ENCODE peak calls at places on chromosomes 6 and 20, in five cellular contexts. P is HFF-Myc, T is Caco-2, I is astrocyte of the cerebellum, U is fibroblast of lung. H is an unnamed sample.

GRCh38 chr6:82022614-82023102 is 224.9 kb downstream of the IBTK start:
- DNase-seq in P (peak), T (peak), I (peak), U (peak), H (no peak)

GRCh38 chr6:158031445-158032353 is 50.0 kb downstream of the SYNJ2 start:
- DNase-seq in I (peak), P (no peak), T (no peak), U (peak), H (no peak)

GRCh38 chr6:65937982-65938381 is 231.0 kb upstream of the EYS start:
- DNase-seq in U (peak), P (no peak), I (no peak), T (no peak), H (no peak)

GRCh38 chr6:145028144-145028818 is 707.0 kb downstream of the EPM2A start:
- DNase-seq in I (no peak), P (no peak), U (no peak), T (no peak), H (no peak)

GRCh38 chr6:72464791-72465691 is 156.8 kb upstream of the KCNQ5 start:
- DNase-seq in T (no peak), P (peak), U (peak), I (peak), H (no peak)

GRCh38 chr20:57428611-57429496 is 37.7 kb downstream of the RBM38 start:
- DNase-seq in U (no peak), P (no peak), I (no peak), T (no peak), H (no peak)

GRCh38 chr6:6131492-6132109 is 124.9 kb upstream of the NRN1 start:
- DNase-seq in P (no peak), U (no peak), I (no peak), T (no peak), H (no peak)

GRCh38 chr6:118869350-118869749 is 24.6 kb upstream of the ASF1A start:
- DNase-seq in U (peak), P (no peak), T (no peak), I (peak), H (no peak)

GRCh38 chr20:49945701-49946477 is 9.7 kb downstream of the RNF114 start:
- DNase-seq in T (peak), I (no peak), U (no peak), P (no peak), H (no peak)

GRCh38 chr20:7180261-7181045 is 413.0 kb downstream of the BMP2 start:
- DNase-seq in T (no peak), U (peak), P (no peak), I (no peak), H (no peak)

GRCh38 chr6:115821798-115822197 is 238.9 kb downstream of the FRK start:
- DNase-seq in P (no peak), I (no peak), T (no peak), U (no peak), H (no peak)

GRCh38 chr20:2663364-2663886 is 591 bp downstream of the IDH3B start:
- DNase-seq in P (no peak), I (no peak), U (no peak), T (no peak), H (no peak)

GRCh38 chr6:106974999-106975698 is 620 bp upstream of the CD24 start:
- DNase-seq in I (no peak), U (peak), P (no peak), T (peak), H (no peak)

GRCh38 chr6:88725111-88725711 is 238.2 kb downstream of the RNGTT start:
- DNase-seq in P (no peak), T (no peak), U (peak), I (peak), H (peak)

GRCh38 chr6:38517005-38517404 is 122.7 kb downstream of the BTBD9 start:
- DNase-seq in U (peak), I (no peak), P (no peak), T (no peak), H (no peak)

GRCh38 chr6:167794386-167795157 is 32.1 kb upstream of the AFDN start:
- DNase-seq in T (no peak), I (no peak), U (no peak), P (no peak), H (no peak)

GRCh38 chr6:147099974-147100373 is 104.2 kb upstream of the STXBP5 start:
- DNase-seq in T (no peak), P (no peak), I (peak), U (peak), H (peak)

GRCh38 chr6:18893540-18894269 is 506.6 kb downstream of the RNF144B start:
- DNase-seq in U (no peak), P (no peak), I (no peak), T (no peak), H (no peak)

GRCh38 chr6:46013639-46014038 is 2.0 kb downstream of the CLIC5 start:
- DNase-seq in T (no peak), U (no peak), P (no peak), I (no peak), H (no peak)

GRCh38 chr6:41785689-41786450 is 1.6 kb upstream of the TOMM6 start:
- DNase-seq in P (no peak), I (no peak), U (peak), T (no peak), H (no peak)

GRCh38 chr20:14583413-14583812 is 246.0 kb upstream of the FLRT3 start:
- DNase-seq in T (no peak), I (no peak), P (no peak), U (no peak), H (no peak)

GRCh38 chr20:11451793-11452291 is 465.9 kb upstream of the BTBD3 start:
- DNase-seq in P (no peak), U (peak), I (peak), T (no peak), H (no peak)

GRCh38 chr20:11807070-11807741 is 110.5 kb upstream of the BTBD3 start:
- DNase-seq in U (peak), P (peak), I (peak), T (no peak), H (peak)

GRCh38 chr6:158684745-158685355 is 35.0 kb downstream of the SYTL3 start:
- DNase-seq in I (no peak), P (no peak), T (no peak), U (no peak), H (no peak)

GRCh38 chr6:31169123-31169857 is 1.2 kb downstream of the POU5F1 start:
- DNase-seq in U (no peak), P (no peak), T (no peak), I (no peak), H (no peak)

GRCh38 chr20:49747707-49748524 is 34.2 kb upstream of the B4GALT5 start:
- DNase-seq in T (no peak), P (no peak), U (peak), I (peak), H (no peak)

GRCh38 chr6:170172406-170172805 is 118.5 kb downstream of the DLL1 start:
- DNase-seq in T (peak), P (no peak), I (no peak), U (no peak), H (no peak)

GRCh38 chr6:11007715-11008608 is 36.1 kb downstream of the ELOVL2 start:
- DNase-seq in U (peak), T (no peak), P (no peak), I (no peak), H (no peak)

GRCh38 chr6:53124131-53124800 is 24.4 kb downstream of the GCM1 start:
- DNase-seq in U (no peak), P (no peak), I (no peak), T (no peak), H (no peak)

GRCh38 chr6:52741872-52742271 is 21.4 kb downstream of the GSTA2 start:
- DNase-seq in U (peak), I (no peak), P (no peak), T (no peak), H (no peak)

GRCh38 chr6:168292911-168293310 is 26.7 kb downstream of the DACT2 start:
- DNase-seq in U (no peak), T (no peak), I (no peak), P (no peak), H (no peak)

GRCh38 chr20:52972190-52972937 is at the start of gene TSHZ2:
- DNase-seq in T (no peak), I (no peak), P (no peak), U (peak), H (no peak)

GRCh38 chr6:113632220-113632864 is 224.8 kb upstream of the MARCKS start:
- DNase-seq in I (peak), P (peak), T (peak), U (peak), H (peak)

GRCh38 chr6:151136141-151136755 is 103.5 kb upstream of the AKAP12 start:
- DNase-seq in U (peak), P (no peak), I (no peak), T (no peak), H (no peak)

GRCh38 chr20:2864626-2865025 is 8.7 kb upstream of the PTPRA start:
- DNase-seq in T (no peak), P (no peak), U (no peak), I (no peak), H (no peak)

GRCh38 chr6:31094389-31094881 is 17.9 kb downstream of the C6orf15 start:
- DNase-seq in I (no peak), U (no peak), P (no peak), T (no peak), H (no peak)

GRCh38 chr20:38201356-38201755 is 36.3 kb upstream of the TGM2 start:
- DNase-seq in P (peak), I (no peak), U (peak), T (peak), H (no peak)

GRCh38 chr6:127267742-127268588 is 1.3 kb downstream of the RNF146 start:
- DNase-seq in I (no peak), P (no peak), T (no peak), U (no peak), H (no peak)

DNA sequence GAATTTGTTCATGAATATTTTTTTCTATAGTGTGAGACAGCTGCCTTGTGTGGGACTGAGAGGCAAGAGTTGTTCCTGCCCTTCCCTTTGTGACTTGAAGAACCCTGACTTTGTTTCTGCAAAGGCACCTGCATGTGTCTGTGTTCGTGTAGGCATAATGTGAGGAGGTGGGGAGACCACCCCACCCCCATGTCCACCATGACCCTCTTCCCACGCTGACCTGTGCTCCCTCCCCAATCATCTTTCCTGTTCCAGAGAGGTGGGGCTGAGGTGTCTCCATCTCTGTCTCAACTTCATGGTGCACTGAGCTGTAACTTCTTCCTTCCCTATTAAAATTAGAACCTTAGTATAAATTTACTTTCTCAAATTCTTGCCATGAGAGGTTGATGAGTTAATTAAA is 3.1 kb downstream of the HLA-A start:
- DNase-seq in U (no peak), T (no peak), I (no peak), P (no peak), H (no peak)
- H3K4me3 ChIP-seq in U (no peak), T (no peak), I (no peak), P (no peak), H (no peak)

GRCh38 chr6:4020822-4021132 is 58.2 kb downstream of the FAM217A start:
- DNase-seq in T (no peak), I (no peak), P (no peak), U (no peak), H (no peak)

GRCh38 chr6:4017847-4018193 is 61.1 kb downstream of the FAM217A start:
- DNase-seq in T (no peak), U (peak), P (no peak), I (no peak), H (no peak)

GRCh38 chr6:4021133-4021861 is 57.6 kb downstream of the FAM217A start:
- DNase-seq in P (peak), U (peak), T (peak), I (peak), H (peak)

GRCh38 chr6:4017058-4017457 is 61.9 kb downstream of the FAM217A start:
- DNase-seq in T (no peak), I (no peak), P (no peak), U (no peak), H (no peak)

GRCh38 chr6:4018194-4019111 is 60.5 kb downstream of the FAM217A start:
- DNase-seq in P (peak), U (peak), I (peak), T (peak), H (peak)
- TF ChIP-seq CTCF in P (peak), U (peak), I (peak), T (peak), H (peak)

GRCh38 chr6:28816339-28816908 is 107.4 kb downstream of the TRIM27 start:
- DNase-seq in I (no peak), T (no peak), P (no peak), U (no peak), H (no peak)

GRCh38 chr6:28812778-28813569 is 110.8 kb downstream of the TRIM27 start:
- DNase-seq in P (no peak), U (no peak), T (no peak), I (no peak), H (no peak)

GRCh38 chr6:28814032-28814976 is 109.5 kb downstream of the TRIM27 start:
- DNase-seq in U (no peak), P (no peak), I (no peak), T (no peak), H (no peak)

GRCh38 chr6:28817808-28818145 is 106.0 kb downstream of the TRIM27 start:
- DNase-seq in U (no peak), P (no peak), T (no peak), I (no peak), H (no peak)

GRCh38 chr6:28816909-28817807 is 106.6 kb downstream of the TRIM27 start:
- DNase-seq in P (peak), T (peak), U (peak), I (no peak), H (peak)
- H3K4me3 ChIP-seq in P (peak), T (peak), U (no peak), I (peak), H (peak)

GRCh38 chr6:70208235-70208790 is 94.6 kb downstream of the COL9A1 start:
- DNase-seq in I (no peak), T (no peak), P (no peak), U (no peak), H (no peak)

GRCh38 chr6:70215460-70215859 is 87.4 kb downstream of the COL9A1 start:
- DNase-seq in U (no peak), I (no peak), P (no peak), T (no peak), H (no peak)

DNA sequence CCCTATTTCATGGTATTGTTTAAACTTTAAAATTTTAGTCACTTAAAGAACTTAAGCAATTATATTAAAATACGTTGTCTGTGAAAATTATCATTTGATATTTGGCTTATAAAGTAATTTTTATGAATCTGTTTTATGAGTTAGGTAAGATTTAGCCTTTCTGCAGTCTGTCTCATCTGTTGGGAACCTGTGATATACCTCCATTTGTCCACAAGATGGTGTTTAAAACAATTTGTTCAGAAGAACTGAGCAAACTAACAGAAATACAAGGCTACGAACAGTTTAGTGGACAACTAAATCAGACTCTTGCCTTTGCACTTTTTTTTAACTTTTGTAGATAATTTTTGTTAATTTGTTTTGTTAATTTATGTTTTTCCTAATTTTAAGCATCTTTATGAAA is 92.4 kb downstream of the COL9A1 start:
- DNase-seq in U (no peak), T (no peak), I (no peak), P (no peak), H (no peak)
- TF ChIP-seq CTCF in U (peak), T (peak), I (peak), P (no peak), H (no peak)

DNA sequence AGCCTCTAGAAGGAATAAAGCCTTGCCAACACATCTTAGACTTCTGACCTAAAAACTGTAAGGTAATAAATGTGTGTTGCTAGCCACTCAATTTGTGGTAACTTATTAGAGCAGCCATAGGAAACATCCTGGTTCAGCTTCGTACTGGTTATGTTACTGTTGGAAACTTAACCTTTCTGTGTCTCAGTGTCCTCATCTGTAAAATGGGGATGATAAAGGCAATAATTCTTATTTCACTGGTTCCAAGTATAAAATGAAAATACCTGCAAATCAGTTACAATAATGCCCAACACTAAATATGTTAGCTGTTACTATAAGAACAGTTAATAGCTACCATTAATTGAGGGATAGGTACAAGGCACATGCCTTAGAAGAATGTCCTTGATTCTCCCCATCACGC is 14.3 kb upstream of the RBPJL start:
- DNase-seq in U (no peak), I (no peak), P (no peak), T (no peak), H (no peak)
- H3K4me3 ChIP-seq in U (no peak), I (no peak), P (no peak), T (no peak), H (no peak)

GRCh38 chr20:40880063-40880715 is 148.4 kb upstream of the TOP1 start:
- DNase-seq in U (no peak), T (no peak), P (no peak), I (no peak), H (no peak)
- TF ChIP-seq CTCF in U (no peak), T (peak), P (no peak), I (no peak), H (no peak)

H was measured in AG04449.